ENCODE peak calls at places on chromosome 11, in five cellular contexts. G is RWPE1; K is prostate gland; C is CD8-positive, alpha-beta T cell; W is mucosa of descending colon. R is an unnamed sample.

GRCh38 chr11:67365756-67366384 is 7.5 kb downstream of the CLCF1 start:
- DNase-seq in K (no peak), W (no peak), G (no peak), C (no peak), R (no peak)

GRCh38 chr11:109423114-109423859 is 1.3 kb downstream of the C11orf87 start:
- DNase-seq in G (no peak), K (no peak), W (peak; percentile 37), C (no peak), R (peak; percentile 22)

GRCh38 chr11:68014157-68014965 is 4.2 kb downstream of the ALDH3B1 start:
- DNase-seq in C (no peak), G (peak; percentile 82), W (peak; percentile 83), K (no peak), R (no peak)

GRCh38 chr11:116397556-116398167 is 375.1 kb downstream of the BUD13 start:
- DNase-seq in C (no peak), G (no peak), W (no peak), K (no peak), R (no peak)

GRCh38 chr11:65019824-65020223 is 5.9 kb downstream of the ARL2 start:
- DNase-seq in C (no peak), W (no peak), K (no peak), G (no peak), R (no peak)

GRCh38 chr11:57751676-57752253 is at the start of gene BTBD18:
- DNase-seq in W (no peak), K (peak; percentile 49), C (no peak), G (no peak), R (no peak)

GRCh38 chr11:111736191-111736590 is 30.0 kb downstream of the PPP2R1B start:
- DNase-seq in G (no peak), W (no peak), K (no peak), C (no peak), R (no peak)

GRCh38 chr11:15913261-15913660 is 443.1 kb downstream of the SOX6 start:
- DNase-seq in C (no peak), K (no peak), W (no peak), G (no peak), R (no peak)

GRCh38 chr11:111322534-111322933 is 24.2 kb downstream of the POU2AF3 start:
- DNase-seq in G (no peak), W (no peak), K (no peak), C (no peak), R (no peak)

GRCh38 chr11:84969103-84969502 is 658.0 kb downstream of the DLG2 start:
- DNase-seq in C (no peak), G (no peak), K (no peak), W (no peak), R (no peak)

GRCh38 chr11:84965484-84965883 is 661.7 kb downstream of the DLG2 start:
- DNase-seq in K (no peak), W (no peak), C (no peak), G (no peak), R (no peak)

GRCh38 chr11:84962018-84962417 is 665.1 kb downstream of the DLG2 start:
- DNase-seq in W (no peak), C (no peak), G (no peak), K (no peak), R (no peak)

GRCh38 chr11:84958295-84958694 is 668.8 kb downstream of the DLG2 start:
- DNase-seq in C (no peak), G (no peak), K (no peak), W (no peak), R (no peak)

GRCh38 chr11:84963240-84963639 is 663.9 kb downstream of the DLG2 start:
- DNase-seq in C (no peak), W (no peak), K (no peak), G (no peak), R (no peak)
- TF ChIP-seq CTCF in C (no peak), W (no peak), K (no peak), G (no peak), R (no peak)

DNA sequence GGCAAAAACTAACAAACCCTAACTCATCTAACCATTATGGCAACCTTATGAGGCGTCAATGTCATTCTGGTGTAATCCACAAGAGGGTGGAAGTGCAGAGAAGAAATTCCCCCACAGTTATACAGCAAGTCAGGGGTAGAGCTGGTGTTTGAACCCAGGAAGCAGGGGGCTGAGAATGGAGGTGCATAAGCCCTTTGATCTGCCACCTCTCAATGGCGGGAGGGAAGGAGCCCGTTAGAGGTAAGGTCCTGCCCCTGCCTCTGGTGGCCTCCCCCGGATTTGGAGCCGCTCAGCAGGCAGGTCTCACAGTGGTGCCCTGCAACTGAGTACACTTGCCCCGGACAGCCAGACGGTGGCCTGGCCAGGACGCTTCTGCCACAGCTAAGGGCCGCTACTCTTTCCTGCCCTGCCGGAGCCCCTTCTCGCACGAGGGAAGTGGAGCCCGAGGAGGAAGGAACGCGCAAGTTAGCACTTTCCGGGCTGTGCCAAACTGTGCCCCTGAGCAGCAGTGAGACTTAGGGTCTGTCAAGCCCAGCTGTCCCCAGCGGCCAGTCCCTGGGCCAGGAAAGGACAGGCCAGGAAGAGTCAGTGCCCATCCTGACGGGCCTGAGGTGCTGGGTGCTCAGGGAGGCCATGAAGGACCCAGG is 1.1 kb downstream of the FXYD2 start:
- DNase-seq in C (no peak), K (no peak), W (peak; percentile 57), G (no peak), R (no peak)
- TF ChIP-seq CTCF in C (peak; percentile 58), K (no peak), W (no peak), G (no peak), R (no peak)

GRCh38 chr11:597166-597725 is 18.5 kb downstream of the IRF7 start:
- DNase-seq in K (no peak), G (no peak), W (no peak), C (no peak), R (no peak)
- TF ChIP-seq CTCF in K (no peak), G (no peak), W (no peak), C (no peak), R (no peak)

DNA sequence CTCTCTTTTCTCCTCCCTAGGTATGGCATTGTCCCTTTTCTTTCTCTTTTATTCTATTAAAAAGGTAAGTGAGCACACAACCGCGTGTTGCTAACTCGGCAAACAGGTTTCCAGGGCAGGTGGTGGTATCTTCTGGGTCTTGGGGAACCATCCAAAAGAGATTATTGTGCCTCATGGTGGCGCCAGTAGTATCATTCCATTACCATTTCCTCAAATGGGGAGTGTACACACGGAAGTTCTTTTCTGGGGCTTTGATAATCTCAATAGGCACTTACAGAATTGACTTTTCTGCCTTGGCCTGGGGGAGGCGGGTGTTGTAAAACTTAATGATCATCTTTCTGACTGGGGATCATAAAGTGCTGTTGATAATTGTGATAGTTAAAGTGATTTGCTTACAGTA is 234.1 kb downstream of the KIRREL3 start:
- DNase-seq in K (no peak), G (no peak), C (no peak), W (no peak), R (no peak)
- TF ChIP-seq CTCF in K (no peak), G (no peak), C (no peak), W (no peak), R (no peak)

GRCh38 chr11:46122955-46123354 is 1.7 kb upstream of the PHF21A start:
- DNase-seq in K (no peak), C (no peak), G (no peak), W (no peak), R (no peak)

GRCh38 chr11:46130286-46130937 is 9.2 kb upstream of the PHF21A start:
- DNase-seq in C (no peak), G (no peak), W (no peak), K (no peak), R (no peak)

GRCh38 chr11:46125284-46125683 is 4.0 kb upstream of the PHF21A start:
- DNase-seq in C (no peak), K (no peak), W (no peak), G (no peak), R (no peak)

GRCh38 chr11:46129133-46129532 is 7.9 kb upstream of the PHF21A start:
- DNase-seq in K (no peak), C (no peak), G (no peak), W (no peak), R (no peak)

GRCh38 chr11:46127150-46127638 is 5.9 kb upstream of the PHF21A start:
- DNase-seq in G (peak; percentile 87), K (no peak), C (peak; percentile 23), W (no peak), R (no peak)
- TF ChIP-seq CTCF in G (peak; percentile 71), K (no peak), C (peak; percentile 41), W (no peak), R (no peak)